ENCODE peak calls at places on chromosomes 13 and 19, in ten cellular contexts. One of them, this sample, is unnamed.

GRCh38 chr19:52307275-52307674 is 10.3 kb downstream of the ZNF480 start:
- DNase-seq in cardiac muscle cell: no peak
- DNase-seq in glutamatergic neuron: peak
- DNase-seq in heart right ventricle: no peak
- DNase-seq in CD8-positive, alpha-beta T cell: no peak
- DNase-seq in upper lobe of right lung: no peak
- DNase-seq in OCI-LY7: peak
- DNase-seq in AG09319: no peak
- DNase-seq in endothelial cell: no peak
- DNase-seq in neural progenitor cell: peak
- DNase-seq in this sample: no peak

GRCh38 chr19:31334101-31334848 is 15.0 kb downstream of the TSHZ3 start:
- DNase-seq in glutamatergic neuron: no peak
- DNase-seq in heart right ventricle: no peak
- DNase-seq in OCI-LY7: no peak
- DNase-seq in endothelial cell: no peak
- DNase-seq in neural progenitor cell: no peak
- DNase-seq in AG09319: no peak
- DNase-seq in CD8-positive, alpha-beta T cell: no peak
- DNase-seq in cardiac muscle cell: no peak
- DNase-seq in upper lobe of right lung: no peak
- DNase-seq in this sample: no peak

GRCh38 chr19:19642506-19643157 is 825 bp downstream of the GMIP start:
- DNase-seq in upper lobe of right lung: no peak
- DNase-seq in neural progenitor cell: peak
- DNase-seq in heart right ventricle: no peak
- DNase-seq in cardiac muscle cell: no peak
- DNase-seq in OCI-LY7: peak
- DNase-seq in endothelial cell: no peak
- DNase-seq in AG09319: no peak
- DNase-seq in CD8-positive, alpha-beta T cell: no peak
- DNase-seq in glutamatergic neuron: peak
- DNase-seq in this sample: no peak

GRCh38 chr19:9947441-9947840 is 11.1 kb upstream of the OLFM2 start:
- DNase-seq in upper lobe of right lung: no peak
- DNase-seq in heart right ventricle: no peak
- DNase-seq in CD8-positive, alpha-beta T cell: no peak
- DNase-seq in glutamatergic neuron: no peak
- DNase-seq in AG09319: no peak
- DNase-seq in cardiac muscle cell: no peak
- DNase-seq in endothelial cell: no peak
- DNase-seq in neural progenitor cell: no peak
- DNase-seq in OCI-LY7: no peak
- DNase-seq in this sample: no peak

GRCh38 chr13:34833562-34834182 is 108.4 kb upstream of the NBEA start:
- DNase-seq in CD8-positive, alpha-beta T cell: no peak
- DNase-seq in OCI-LY7: peak
- DNase-seq in endothelial cell: no peak
- DNase-seq in neural progenitor cell: peak
- DNase-seq in heart right ventricle: no peak
- DNase-seq in glutamatergic neuron: no peak
- DNase-seq in AG09319: no peak
- DNase-seq in cardiac muscle cell: no peak
- DNase-seq in upper lobe of right lung: no peak
- DNase-seq in this sample: no peak

GRCh38 chr13:63614874-63615612 is 2199.4 kb upstream of the PCDH20 start:
- DNase-seq in neural progenitor cell: no peak
- DNase-seq in endothelial cell: no peak
- DNase-seq in OCI-LY7: no peak
- DNase-seq in AG09319: no peak
- DNase-seq in upper lobe of right lung: no peak
- DNase-seq in glutamatergic neuron: no peak
- DNase-seq in cardiac muscle cell: no peak
- DNase-seq in heart right ventricle: no peak
- DNase-seq in CD8-positive, alpha-beta T cell: no peak
- DNase-seq in this sample: no peak

GRCh38 chr13:39037880-39038568 is at the start of the genes NHLRC3 and PROSER1:
- DNase-seq in OCI-LY7: peak
- DNase-seq in neural progenitor cell: peak
- DNase-seq in AG09319: peak
- DNase-seq in CD8-positive, alpha-beta T cell: peak
- DNase-seq in upper lobe of right lung: peak
- DNase-seq in heart right ventricle: peak
- DNase-seq in glutamatergic neuron: peak
- DNase-seq in endothelial cell: peak
- DNase-seq in cardiac muscle cell: peak
- DNase-seq in this sample: peak

GRCh38 chr13:85970727-85971126 is 171.5 kb upstream of the SLITRK6 start:
- DNase-seq in endothelial cell: no peak
- DNase-seq in neural progenitor cell: no peak
- DNase-seq in CD8-positive, alpha-beta T cell: no peak
- DNase-seq in AG09319: no peak
- DNase-seq in cardiac muscle cell: no peak
- DNase-seq in upper lobe of right lung: no peak
- DNase-seq in OCI-LY7: no peak
- DNase-seq in glutamatergic neuron: no peak
- DNase-seq in heart right ventricle: no peak
- DNase-seq in this sample: no peak

GRCh38 chr19:47658431-47659383 is 49.8 kb downstream of the BICRA start:
- DNase-seq in cardiac muscle cell: no peak
- DNase-seq in heart right ventricle: no peak
- DNase-seq in AG09319: no peak
- DNase-seq in endothelial cell: no peak
- DNase-seq in OCI-LY7: no peak
- DNase-seq in upper lobe of right lung: no peak
- DNase-seq in glutamatergic neuron: no peak
- DNase-seq in neural progenitor cell: no peak
- DNase-seq in CD8-positive, alpha-beta T cell: no peak
- DNase-seq in this sample: no peak

GRCh38 chr19:991174-991931 is 7.2 kb downstream of the WDR18 start:
- DNase-seq in upper lobe of right lung: no peak
- DNase-seq in OCI-LY7: peak
- DNase-seq in neural progenitor cell: peak
- DNase-seq in AG09319: no peak
- DNase-seq in cardiac muscle cell: peak
- DNase-seq in CD8-positive, alpha-beta T cell: peak
- DNase-seq in glutamatergic neuron: peak
- DNase-seq in endothelial cell: peak
- DNase-seq in heart right ventricle: no peak
- DNase-seq in this sample: peak

GRCh38 chr13:40402931-40403412 is 263.5 kb downstream of the FOXO1 start:
- DNase-seq in upper lobe of right lung: no peak
- DNase-seq in endothelial cell: no peak
- DNase-seq in heart right ventricle: no peak
- DNase-seq in CD8-positive, alpha-beta T cell: no peak
- DNase-seq in AG09319: no peak
- DNase-seq in cardiac muscle cell: no peak
- DNase-seq in OCI-LY7: no peak
- DNase-seq in glutamatergic neuron: no peak
- DNase-seq in neural progenitor cell: no peak
- DNase-seq in this sample: no peak

GRCh38 chr19:47210180-47210490 is 20.9 kb downstream of the BBC3 start:
- DNase-seq in AG09319: no peak
- DNase-seq in glutamatergic neuron: no peak
- DNase-seq in cardiac muscle cell: no peak
- DNase-seq in upper lobe of right lung: no peak
- DNase-seq in endothelial cell: no peak
- DNase-seq in neural progenitor cell: no peak
- DNase-seq in heart right ventricle: no peak
- DNase-seq in OCI-LY7: no peak
- DNase-seq in CD8-positive, alpha-beta T cell: no peak
- DNase-seq in this sample: no peak

GRCh38 chr19:10109528-10109927 is 2.0 kb upstream of the P2RY11 start:
- DNase-seq in glutamatergic neuron: no peak
- DNase-seq in upper lobe of right lung: no peak
- DNase-seq in AG09319: no peak
- DNase-seq in neural progenitor cell: no peak
- DNase-seq in heart right ventricle: no peak
- DNase-seq in cardiac muscle cell: no peak
- DNase-seq in OCI-LY7: no peak
- DNase-seq in CD8-positive, alpha-beta T cell: no peak
- DNase-seq in endothelial cell: no peak
- DNase-seq in this sample: no peak

GRCh38 chr19:5194641-5195040 is 146.0 kb downstream of the PTPRS start:
- DNase-seq in AG09319: no peak
- DNase-seq in OCI-LY7: no peak
- DNase-seq in cardiac muscle cell: no peak
- DNase-seq in glutamatergic neuron: no peak
- DNase-seq in upper lobe of right lung: no peak
- DNase-seq in CD8-positive, alpha-beta T cell: no peak
- DNase-seq in heart right ventricle: no peak
- DNase-seq in neural progenitor cell: no peak
- DNase-seq in endothelial cell: no peak
- DNase-seq in this sample: no peak

GRCh38 chr19:15101479-15102082 is 5.6 kb upstream of the SYDE1 start:
- DNase-seq in cardiac muscle cell: peak
- DNase-seq in neural progenitor cell: peak
- DNase-seq in OCI-LY7: peak
- DNase-seq in AG09319: no peak
- DNase-seq in glutamatergic neuron: peak
- DNase-seq in endothelial cell: peak
- DNase-seq in CD8-positive, alpha-beta T cell: no peak
- DNase-seq in upper lobe of right lung: no peak
- DNase-seq in heart right ventricle: no peak
- DNase-seq in this sample: peak
- TF ChIP-seq CTCF in cardiac muscle cell: peak
- TF ChIP-seq CTCF in neural progenitor cell: peak
- TF ChIP-seq CTCF in OCI-LY7: peak
- TF ChIP-seq CTCF in AG09319: peak
- TF ChIP-seq CTCF in glutamatergic neuron: peak
- TF ChIP-seq CTCF in endothelial cell: peak
- TF ChIP-seq CTCF in CD8-positive, alpha-beta T cell: peak
- TF ChIP-seq CTCF in upper lobe of right lung: peak
- TF ChIP-seq CTCF in heart right ventricle: peak
- TF ChIP-seq CTCF in this sample: peak

GRCh38 chr13:82330499-82330898 is 1551.8 kb downstream of the SLITRK1 start:
- DNase-seq in endothelial cell: no peak
- DNase-seq in heart right ventricle: no peak
- DNase-seq in neural progenitor cell: no peak
- DNase-seq in glutamatergic neuron: no peak
- DNase-seq in cardiac muscle cell: no peak
- DNase-seq in OCI-LY7: peak
- DNase-seq in CD8-positive, alpha-beta T cell: no peak
- DNase-seq in upper lobe of right lung: no peak
- DNase-seq in AG09319: no peak
- DNase-seq in this sample: no peak
- TF ChIP-seq CTCF in endothelial cell: peak
- TF ChIP-seq CTCF in heart right ventricle: peak
- TF ChIP-seq CTCF in neural progenitor cell: peak
- TF ChIP-seq CTCF in glutamatergic neuron: peak
- TF ChIP-seq CTCF in cardiac muscle cell: peak
- TF ChIP-seq CTCF in OCI-LY7: peak
- TF ChIP-seq CTCF in CD8-positive, alpha-beta T cell: no peak
- TF ChIP-seq CTCF in upper lobe of right lung: peak
- TF ChIP-seq CTCF in AG09319: no peak
- TF ChIP-seq CTCF in this sample: peak

GRCh38 chr13:99766641-99767045 is 204.9 kb downstream of the ZIC5 start:
- DNase-seq in endothelial cell: no peak
- DNase-seq in AG09319: no peak
- DNase-seq in glutamatergic neuron: no peak
- DNase-seq in CD8-positive, alpha-beta T cell: no peak
- DNase-seq in neural progenitor cell: peak
- DNase-seq in heart right ventricle: no peak
- DNase-seq in cardiac muscle cell: no peak
- DNase-seq in OCI-LY7: no peak
- DNase-seq in upper lobe of right lung: no peak
- DNase-seq in this sample: no peak
- TF ChIP-seq CTCF in endothelial cell: no peak
- TF ChIP-seq CTCF in AG09319: no peak
- TF ChIP-seq CTCF in glutamatergic neuron: no peak
- TF ChIP-seq CTCF in CD8-positive, alpha-beta T cell: no peak
- TF ChIP-seq CTCF in neural progenitor cell: peak
- TF ChIP-seq CTCF in heart right ventricle: no peak
- TF ChIP-seq CTCF in cardiac muscle cell: no peak
- TF ChIP-seq CTCF in OCI-LY7: peak
- TF ChIP-seq CTCF in upper lobe of right lung: no peak
- TF ChIP-seq CTCF in this sample: no peak

GRCh38 chr13:98142427-98143156 is at the start of gene FARP1:
- DNase-seq in heart right ventricle: peak
- DNase-seq in CD8-positive, alpha-beta T cell: no peak
- DNase-seq in neural progenitor cell: peak
- DNase-seq in OCI-LY7: no peak
- DNase-seq in upper lobe of right lung: peak
- DNase-seq in endothelial cell: peak
- DNase-seq in glutamatergic neuron: peak
- DNase-seq in cardiac muscle cell: peak
- DNase-seq in AG09319: peak
- DNase-seq in this sample: peak

GRCh38 chr13:98143157-98143553 is 261 bp downstream of the FARP1 start:
- DNase-seq in upper lobe of right lung: peak
- DNase-seq in neural progenitor cell: no peak
- DNase-seq in heart right ventricle: peak
- DNase-seq in OCI-LY7: no peak
- DNase-seq in CD8-positive, alpha-beta T cell: no peak
- DNase-seq in AG09319: no peak
- DNase-seq in endothelial cell: peak
- DNase-seq in cardiac muscle cell: peak
- DNase-seq in glutamatergic neuron: no peak
- DNase-seq in this sample: peak

GRCh38 chr13:98143601-98144500 is 957 bp downstream of the FARP1 start:
- DNase-seq in cardiac muscle cell: peak
- DNase-seq in glutamatergic neuron: peak
- DNase-seq in upper lobe of right lung: peak
- DNase-seq in OCI-LY7: no peak
- DNase-seq in endothelial cell: peak
- DNase-seq in neural progenitor cell: peak
- DNase-seq in heart right ventricle: peak
- DNase-seq in AG09319: no peak
- DNase-seq in CD8-positive, alpha-beta T cell: no peak
- DNase-seq in this sample: peak

GRCh38 chr13:98141938-98142426 is 912 bp upstream of the FARP1 start:
- DNase-seq in endothelial cell: peak
- DNase-seq in AG09319: no peak
- DNase-seq in neural progenitor cell: peak
- DNase-seq in heart right ventricle: peak
- DNase-seq in cardiac muscle cell: no peak
- DNase-seq in upper lobe of right lung: no peak
- DNase-seq in CD8-positive, alpha-beta T cell: no peak
- DNase-seq in glutamatergic neuron: peak
- DNase-seq in OCI-LY7: no peak
- DNase-seq in this sample: peak

DNA sequence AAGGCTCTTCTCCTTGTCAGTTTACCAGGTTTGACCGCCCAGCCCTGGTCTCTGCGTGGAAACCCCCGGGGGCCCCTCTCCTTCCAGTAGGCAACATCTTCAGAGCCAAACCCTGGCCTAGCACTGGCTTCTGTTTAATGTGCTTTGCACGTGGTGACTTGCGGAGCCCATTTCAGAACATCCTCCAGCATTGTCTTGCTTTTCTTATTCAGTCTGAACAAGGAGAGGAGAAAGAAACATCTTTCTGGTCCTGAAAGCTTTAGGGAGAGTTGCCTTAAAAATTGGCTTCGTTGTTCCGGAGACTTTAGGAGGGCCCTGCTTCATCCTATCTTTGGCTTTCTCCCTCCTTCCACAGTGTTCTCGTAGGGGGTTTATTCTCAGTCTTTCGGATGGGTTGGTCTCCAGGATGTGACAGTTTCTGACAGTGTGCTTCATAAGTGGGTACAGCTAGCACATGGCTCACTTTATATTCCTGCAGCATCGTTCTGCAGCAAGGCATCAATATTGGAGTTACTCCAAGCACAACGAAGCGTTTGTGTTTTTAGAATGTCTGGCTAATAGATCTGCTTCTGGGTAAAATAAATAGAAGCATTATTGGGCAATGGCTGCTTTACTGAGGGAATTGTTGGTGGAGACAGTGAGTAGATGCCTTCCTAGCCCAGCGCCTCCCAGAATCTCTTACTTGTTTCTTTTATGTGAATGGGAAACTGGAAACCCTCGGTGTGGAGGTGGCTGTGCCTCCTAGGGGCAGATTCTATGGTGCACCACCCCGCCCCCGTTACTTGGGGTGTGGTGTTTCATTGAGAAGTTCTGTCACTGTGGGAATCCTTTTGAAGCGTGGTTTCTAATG is 1.8 kb downstream of the FARP1 start:
- DNase-seq in heart right ventricle: no peak
- DNase-seq in CD8-positive, alpha-beta T cell: no peak
- DNase-seq in cardiac muscle cell: peak
- DNase-seq in glutamatergic neuron: peak
- DNase-seq in upper lobe of right lung: no peak
- DNase-seq in OCI-LY7: no peak
- DNase-seq in neural progenitor cell: peak
- DNase-seq in endothelial cell: peak
- DNase-seq in AG09319: no peak
- DNase-seq in this sample: peak
- TF ChIP-seq CTCF in heart right ventricle: no peak
- TF ChIP-seq CTCF in CD8-positive, alpha-beta T cell: no peak
- TF ChIP-seq CTCF in cardiac muscle cell: peak
- TF ChIP-seq CTCF in glutamatergic neuron: no peak
- TF ChIP-seq CTCF in upper lobe of right lung: peak
- TF ChIP-seq CTCF in OCI-LY7: no peak
- TF ChIP-seq CTCF in neural progenitor cell: peak
- TF ChIP-seq CTCF in endothelial cell: no peak
- TF ChIP-seq CTCF in AG09319: peak
- TF ChIP-seq CTCF in this sample: no peak

This sample was measured in adrenal gland.